ENCODE peak calls at places on chromosomes 6 and 20, in eight cellular contexts. C, Y, F, D, G, J, B and Q are unnamed samples.

GRCh38 chr6:158070513-158070912 is 88.8 kb downstream of the SYNJ2 start:
- DNase-seq in C (no peak), Y (no peak), F (no peak), D (no peak), G (no peak), J (no peak), B (no peak), Q (no peak)

GRCh38 chr20:37236462-37236861 is 25.2 kb downstream of the GHRH start:
- DNase-seq in C (no peak), Y (peak; percentile 3), F (no peak), D (no peak), G (no peak), J (no peak), B (peak; percentile 30), Q (no peak)

GRCh38 chr6:115882174-115882573 is 178.5 kb downstream of the FRK start:
- DNase-seq in C (no peak), Y (no peak), F (no peak), D (no peak), G (no peak), J (no peak), B (no peak), Q (no peak)

GRCh38 chr6:81553246-81553645 is 199.2 kb downstream of the TENT5A start:
- DNase-seq in C (no peak), Y (no peak), F (no peak), D (no peak), G (no peak), J (no peak), B (no peak), Q (no peak)

GRCh38 chr20:14067631-14068030 is 72.3 kb downstream of the MACROD2 start:
- DNase-seq in C (no peak), Y (no peak), F (no peak), D (no peak), G (no peak), J (no peak), B (no peak), Q (no peak)

GRCh38 chr6:69232506-69233194 is 564.2 kb downstream of the LMBRD1 start:
- DNase-seq in C (peak; percentile 54), Y (peak; percentile 68), F (peak; percentile 18), D (peak; percentile 48), G (peak; percentile 85), J (peak; percentile 91), B (peak; percentile 77), Q (peak; percentile 21)

GRCh38 chr20:32362924-32363364 is 4.8 kb downstream of the ASXL1 start:
- DNase-seq in C (no peak), Y (no peak), F (no peak), D (no peak), G (no peak), J (no peak), B (no peak), Q (no peak)

GRCh38 chr20:46963758-46964181 is 69.1 kb downstream of the EYA2 start:
- DNase-seq in C (no peak), Y (no peak), F (no peak), D (no peak), G (no peak), J (no peak), B (no peak), Q (no peak)

GRCh38 chr6:16055852-16056251 is 73.0 kb upstream of the MYLIP start:
- DNase-seq in C (no peak), Y (no peak), F (no peak), D (no peak), G (no peak), J (no peak), B (no peak), Q (no peak)

GRCh38 chr6:71510057-71510713 is 221.6 kb downstream of the OGFRL1 start:
- DNase-seq in C (peak; percentile 31), Y (peak; percentile 38), F (peak; percentile 55), D (no peak), G (peak; percentile 60), J (no peak), B (peak; percentile 43), Q (peak; percentile 30)

GRCh38 chr6:53938810-53939209 is 144.0 kb downstream of the LRRC1 start:
- DNase-seq in C (no peak), Y (no peak), F (no peak), D (no peak), G (no peak), J (no peak), B (no peak), Q (no peak)

GRCh38 chr20:20130399-20130798 is 78.1 kb downstream of the CFAP61 start:
- DNase-seq in C (no peak), Y (no peak), F (no peak), D (no peak), G (no peak), J (no peak), B (no peak), Q (no peak)

GRCh38 chr6:156933201-156934053 is 156.2 kb downstream of the ARID1B start:
- DNase-seq in C (no peak), Y (peak; percentile 78), F (no peak), D (no peak), G (peak; percentile 48), J (peak; percentile 59), B (no peak), Q (no peak)

GRCh38 chr6:14596410-14596809 is 478.8 kb downstream of the CD83 start:
- DNase-seq in C (peak; percentile 31), Y (no peak), F (no peak), D (no peak), G (no peak), J (no peak), B (peak; percentile 38), Q (no peak)

GRCh38 chr20:3262566-3262965 is 23.6 kb upstream of the SLC4A11 start:
- DNase-seq in C (no peak), Y (no peak), F (no peak), D (no peak), G (no peak), J (no peak), B (no peak), Q (no peak)

DNA sequence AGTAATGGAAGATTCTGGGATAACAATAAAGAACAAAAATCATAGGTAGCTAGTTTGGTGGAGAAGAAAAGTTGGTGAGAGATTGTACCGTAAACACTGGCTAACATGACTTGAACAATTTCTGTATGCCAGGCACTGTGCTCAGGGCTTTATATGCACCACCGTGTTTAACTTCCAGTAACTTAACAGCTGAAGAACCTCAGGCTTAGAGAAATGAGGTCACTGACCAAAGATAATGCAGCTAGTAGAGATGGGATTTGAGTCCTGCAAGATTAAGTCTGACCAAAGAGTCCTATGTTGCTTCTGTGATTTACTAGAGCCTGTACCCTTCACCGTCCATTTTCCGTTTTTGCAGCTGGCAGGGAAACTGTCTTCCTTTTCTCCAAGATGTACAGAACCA is 2.7 kb downstream of the CSTF1 start:
- DNase-seq in C (no peak), Y (no peak), F (no peak), D (no peak), G (no peak), J (no peak), B (no peak), Q (no peak)
- H3K27ac ChIP-seq in C (peak overlapping the region; percentile 49), Y (no peak overlapping the region), F (no peak overlapping the region), D (no peak overlapping the region), G (no peak overlapping the region), J (no peak overlapping the region), B (no peak overlapping the region), Q (no peak overlapping the region)

DNA sequence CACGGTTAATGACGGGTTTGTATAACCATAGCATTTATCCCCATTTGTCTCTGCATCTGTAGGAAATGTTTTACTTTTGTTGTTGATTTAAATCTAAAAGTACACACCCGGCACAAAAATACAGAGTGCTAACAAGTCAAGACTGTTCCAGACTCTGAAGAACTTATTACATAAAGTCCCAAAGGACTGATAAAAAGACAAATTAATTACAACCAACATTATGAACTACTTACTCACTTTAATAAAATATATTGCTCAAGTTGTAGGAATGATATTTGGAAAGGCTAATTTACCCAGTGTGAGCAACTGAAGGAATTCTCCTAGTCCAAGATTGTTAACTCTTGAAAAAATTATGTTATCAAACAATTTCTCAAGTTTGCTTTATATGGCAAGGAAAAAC is 115.6 kb downstream of the KIF13A start:
- DNase-seq in C (no peak), Y (no peak), F (no peak), D (no peak), G (no peak), J (no peak), B (no peak), Q (no peak)
- H3K27ac ChIP-seq in C (no peak overlapping the region), Y (no peak overlapping the region), F (no peak overlapping the region), D (no peak overlapping the region), G (no peak overlapping the region), J (no peak overlapping the region), B (no peak overlapping the region), Q (peak overlapping the region; percentile 41)

DNA sequence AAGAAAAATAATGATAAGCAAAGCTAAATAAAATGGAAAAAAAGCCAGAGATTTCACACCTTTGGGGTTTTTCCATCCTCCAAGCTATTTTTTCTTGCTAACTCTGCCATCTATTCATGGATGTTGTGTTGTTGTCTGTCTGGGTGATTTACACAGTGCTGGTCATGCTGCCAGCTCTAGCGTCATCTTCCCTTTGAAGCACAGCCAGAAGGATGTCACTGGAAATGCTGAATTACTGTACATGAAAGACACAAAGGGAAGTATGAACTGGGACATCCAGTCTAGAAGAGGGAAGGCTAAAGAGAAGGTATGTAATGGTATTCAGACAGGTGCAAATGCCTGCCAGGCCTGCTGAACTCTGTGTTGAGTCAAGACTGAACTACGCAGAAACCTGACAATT is 241.9 kb upstream of the STXBP5 start:
- DNase-seq in C (no peak), Y (no peak), F (no peak), D (no peak), G (no peak), J (no peak), B (no peak), Q (no peak)
- H3K27ac ChIP-seq in C (no peak overlapping the region), Y (no peak overlapping the region), F (no peak overlapping the region), D (no peak overlapping the region), G (no peak overlapping the region), J (no peak overlapping the region), B (no peak overlapping the region), Q (no peak overlapping the region)

GRCh38 chr20:48774696-48775095 is 53.1 kb downstream of the PREX1 start:
- DNase-seq in C (no peak), Y (no peak), F (no peak), D (no peak), G (no peak), J (no peak), B (no peak), Q (no peak)

GRCh38 chr20:48771542-48771941 is 56.3 kb downstream of the PREX1 start:
- DNase-seq in C (no peak), Y (no peak), F (no peak), D (no peak), G (no peak), J (no peak), B (no peak), Q (no peak)

GRCh38 chr20:48776306-48776705 is 51.5 kb downstream of the PREX1 start:
- DNase-seq in C (no peak), Y (no peak), F (no peak), D (no peak), G (no peak), J (no peak), B (no peak), Q (no peak)

GRCh38 chr20:48772183-48772976 is 55.4 kb downstream of the PREX1 start:
- DNase-seq in C (peak; percentile 46), Y (no peak), F (no peak), D (no peak), G (no peak), J (no peak), B (peak; percentile 60), Q (no peak)

DNA sequence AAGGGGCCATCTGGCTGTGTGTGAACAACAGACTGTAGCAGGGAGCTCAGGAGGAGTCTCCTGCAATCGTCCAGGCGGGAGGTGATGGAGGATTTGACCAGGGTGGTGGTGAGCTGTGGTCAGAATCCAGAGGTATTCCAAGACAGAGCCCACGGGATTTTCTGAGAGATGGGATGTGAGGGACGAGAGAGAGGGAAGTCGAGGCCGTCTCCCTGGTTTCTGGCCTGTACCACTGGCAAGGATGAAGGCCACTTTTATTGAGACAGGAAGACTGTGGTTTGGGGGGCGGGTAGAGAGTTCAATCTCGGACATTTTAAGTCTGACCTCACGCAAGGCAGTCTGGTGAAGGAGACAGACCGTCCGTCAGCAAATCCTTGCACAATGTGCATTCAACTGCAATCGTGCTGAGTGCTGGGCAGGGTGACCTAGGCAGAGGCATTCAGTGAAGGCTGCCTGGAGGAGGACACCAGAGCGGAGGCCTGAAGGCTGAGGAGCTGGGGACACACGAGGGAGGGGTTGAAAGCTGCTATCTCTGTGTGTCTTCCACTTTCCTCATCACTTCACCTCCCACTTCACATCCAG is 53.9 kb downstream of the PREX1 start:
- DNase-seq in C (no peak), Y (no peak), F (no peak), D (no peak), G (no peak), J (no peak), B (no peak), Q (no peak)
- H3K27ac ChIP-seq in C (no peak overlapping the region), Y (peak overlapping the region; percentile 2), F (no peak overlapping the region), D (no peak overlapping the region), G (no peak overlapping the region), J (no peak overlapping the region), B (no peak overlapping the region), Q (no peak overlapping the region)